ENCODE peak calls at places on chromosomes 2 and 18, in six cellular contexts. L is H1, K is H9, T is mesenchymal stem cell, Y is neuronal stem cell, X is IMR-90. S is an unnamed sample.

GRCh38 chr2:154910701-154911100 is 212.2 kb downstream of the KCNJ3 start:
- DNase-seq in L (no peak), K (no peak), T (no peak), Y (no peak), X (no peak), S (no peak)

GRCh38 chr2:96144481-96145027 is 686 bp downstream of the DUSP2 start:
- DNase-seq in L (no peak), K (peak; percentile 52), T (no peak), Y (no peak), X (no peak), S (peak; percentile 62)

GRCh38 chr18:44914028-44914427 is 233.3 kb downstream of the SETBP1 start:
- DNase-seq in L (no peak), K (no peak), T (no peak), Y (no peak), X (no peak), S (no peak)

GRCh38 chr2:161090401-161090800 is 69.8 kb upstream of the TANK start:
- DNase-seq in L (no peak), K (no peak), T (no peak), Y (no peak), X (peak; percentile 12), S (no peak)

GRCh38 chr2:7706791-7707190 is 789.6 kb downstream of the RNF144A start:
- DNase-seq in L (no peak), K (no peak), T (no peak), Y (no peak), X (no peak), S (no peak)

GRCh38 chr2:177572236-177572671 is 179.7 kb downstream of the AGPS start:
- DNase-seq in L (no peak), K (no peak), T (no peak), Y (no peak), X (no peak), S (no peak)

GRCh38 chr2:15764683-15765011 is 173.0 kb downstream of the DDX1 start:
- DNase-seq in L (no peak), K (no peak), T (no peak), Y (no peak), X (no peak), S (no peak)

GRCh38 chr18:75076286-75076685 is 132.7 kb downstream of the PTGR3 start:
- DNase-seq in L (no peak), K (no peak), T (no peak), Y (no peak), X (no peak), S (no peak)

GRCh38 chr2:86393521-86394490 is 47.4 kb upstream of the KDM3A start:
- DNase-seq in L (no peak), K (no peak), T (no peak), Y (no peak), X (peak; percentile 22), S (no peak)

GRCh38 chr2:232882085-232882484 is 12.0 kb downstream of the SNORC start:
- DNase-seq in L (no peak), K (no peak), T (no peak), Y (no peak), X (no peak), S (no peak)

GRCh38 chr2:24926602-24927252 is 6.7 kb upstream of the ADCY3 start:
- DNase-seq in L (no peak), K (peak; percentile 52), T (no peak), Y (no peak), X (no peak), S (peak; percentile 40)

GRCh38 chr2:108447947-108448677 is 894 bp upstream of the GCC2 start:
- DNase-seq in L (no peak), K (no peak), T (no peak), Y (no peak), X (no peak), S (no peak)

GRCh38 chr2:406231-406630 is 118.3 kb upstream of the ALKAL2 start:
- DNase-seq in L (no peak), K (peak; percentile 8), T (no peak), Y (no peak), X (no peak), S (no peak)

GRCh38 chr2:187547353-187547979 is 6.8 kb downstream of the TFPI start:
- DNase-seq in L (no peak), K (no peak), T (peak; percentile 97), Y (no peak), X (peak; percentile 97), S (peak; percentile 96)

GRCh38 chr18:59921384-59921891 is 21.6 kb downstream of the PMAIP1 start:
- DNase-seq in L (no peak), K (no peak), T (no peak), Y (no peak), X (no peak), S (no peak)

GRCh38 chr18:73942081-73942625 is 205.5 kb downstream of the FBXO15 start:
- DNase-seq in L (no peak), K (no peak), T (no peak), Y (no peak), X (no peak), S (no peak)

GRCh38 chr2:203685081-203685621 is 21.3 kb upstream of the CD28 start:
- DNase-seq in L (no peak), K (no peak), T (peak; percentile 94), Y (no peak), X (peak; percentile 94), S (no peak)

GRCh38 chr18:39871976-39872375 is 2083.1 kb upstream of the PIK3C3 start:
- DNase-seq in L (no peak), K (no peak), T (no peak), Y (no peak), X (no peak), S (no peak)

GRCh38 chr18:74331404-74331803 is 15.8 kb downstream of the C18orf63 start:
- DNase-seq in L (no peak), K (no peak), T (peak; percentile 54), Y (no peak), X (peak; percentile 51), S (peak; percentile 53)

GRCh38 chr2:216392018-216392562 is 19.8 kb upstream of the MARCHF4 start:
- DNase-seq in L (no peak), K (no peak), T (no peak), Y (no peak), X (no peak), S (peak; percentile 68)

GRCh38 chr2:240463866-240464481 is 28.5 kb downstream of the GPC1 start:
- DNase-seq in L (no peak), K (no peak), T (no peak), Y (no peak), X (no peak), S (no peak)

GRCh38 chr2:27723372-27724144 is 48.0 kb upstream of the MRPL33 start:
- DNase-seq in L (no peak), K (peak; percentile 76), T (peak; percentile 76), Y (peak; percentile 57), X (peak; percentile 75), S (peak; percentile 84)

GRCh38 chr2:173037245-173038106 is 38.2 kb upstream of the MAP3K20 start:
- DNase-seq in L (no peak), K (no peak), T (no peak), Y (no peak), X (peak; percentile 25), S (no peak)

GRCh38 chr2:105184420-105184819 is 57.1 kb upstream of the GPR45 start:
- DNase-seq in L (no peak), K (peak; percentile 24), T (no peak), Y (no peak), X (no peak), S (no peak)

GRCh38 chr2:227506456-227506855 is 34.5 kb downstream of the AGFG1 start:
- DNase-seq in L (no peak), K (no peak), T (peak; percentile 33), Y (no peak), X (no peak), S (no peak)

GRCh38 chr18:13550446-13551304 is 175.7 kb downstream of the FAM210A start:
- DNase-seq in L (no peak), K (no peak), T (no peak), Y (no peak), X (no peak), S (no peak)

GRCh38 chr18:70165936-70166335 is 39.6 kb downstream of the RTTN start:
- DNase-seq in L (no peak), K (no peak), T (no peak), Y (no peak), X (no peak), S (no peak)

GRCh38 chr18:10190564-10190963 is 263.9 kb upstream of the APCDD1 start:
- DNase-seq in L (no peak), K (no peak), T (peak; percentile 45), Y (no peak), X (peak; percentile 20), S (no peak)

GRCh38 chr2:32788106-32788505 is 158.6 kb upstream of the LTBP1 start:
- DNase-seq in L (no peak), K (no peak), T (no peak), Y (no peak), X (no peak), S (no peak)

DNA sequence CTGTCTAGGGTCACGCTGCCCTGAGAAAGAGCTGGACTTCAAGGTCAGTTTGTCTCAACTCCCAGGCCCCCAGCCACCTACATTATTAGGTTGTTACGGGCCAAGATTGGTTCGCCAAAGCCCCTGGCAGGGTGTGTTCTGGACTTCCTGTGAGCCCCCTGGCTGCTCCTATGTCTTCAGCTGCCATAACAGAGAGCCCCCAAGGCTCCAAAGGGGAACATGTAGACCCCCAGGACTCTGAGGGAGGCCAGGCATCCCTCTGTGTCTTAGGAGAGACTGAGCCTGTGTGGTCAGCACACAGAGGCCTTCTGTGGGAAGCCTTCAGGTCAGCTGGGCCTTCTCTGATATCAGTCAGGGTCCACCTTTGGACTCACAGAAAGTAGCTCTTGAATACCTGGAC is 58.3 kb downstream of the INHBB start:
- DNase-seq in L (no peak), K (no peak), T (no peak), Y (no peak), X (no peak), S (no peak)
- H3K4me1 ChIP-seq in L (no peaks in the 10 kb centered on the region), K (no peaks in the 10 kb centered on the region), T (peaks cover 10% of the 10 kb centered on the region), Y (peaks cover 1% of the 10 kb centered on the region), X (no peaks in the 10 kb centered on the region), S (no peaks in the 10 kb centered on the region)

DNA sequence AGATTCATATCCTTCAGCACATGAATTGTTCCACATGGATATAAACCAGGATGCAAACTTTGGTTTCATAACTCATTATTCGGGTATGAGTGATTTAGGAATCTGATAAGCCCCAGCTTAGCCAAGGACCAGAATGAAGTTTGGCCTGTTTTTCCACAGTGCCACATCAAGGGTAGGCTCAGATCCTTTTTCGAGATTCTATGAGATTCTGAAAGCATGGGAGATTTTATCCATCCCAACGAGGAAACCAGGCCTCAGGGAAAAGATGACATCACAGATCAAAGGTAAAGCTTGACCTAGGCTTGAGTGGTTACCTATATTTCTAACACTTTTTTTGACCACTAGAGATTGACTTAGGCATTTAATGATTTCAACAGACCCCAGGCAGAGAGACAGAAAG is 590.8 kb upstream of the PKDCC start:
- DNase-seq in L (no peak), K (no peak), T (no peak), Y (no peak), X (no peak), S (no peak)
- H2BK15ac ChIP-seq in L (no peak overlapping the region), K (no peak overlapping the region), T (no peak overlapping the region), Y (no peak overlapping the region), X (no peak overlapping the region), S (no peak overlapping the region)

GRCh38 chr2:218224206-218224605 is 7.2 kb downstream of the ARPC2 start:
- DNase-seq in L (no peak), K (no peak), T (peak; percentile 47), Y (no peak), X (peak; percentile 55), S (no peak)
- H3K4me1 ChIP-seq in L (no peaks in the 10 kb centered on the region), K (peaks cover 3% of the 10 kb centered on the region), T (peaks cover 5% of the 10 kb centered on the region), Y (no peaks in the 10 kb centered on the region), X (peaks cover 22% of the 10 kb centered on the region), S (peaks cover 5% of the 10 kb centered on the region)

DNA sequence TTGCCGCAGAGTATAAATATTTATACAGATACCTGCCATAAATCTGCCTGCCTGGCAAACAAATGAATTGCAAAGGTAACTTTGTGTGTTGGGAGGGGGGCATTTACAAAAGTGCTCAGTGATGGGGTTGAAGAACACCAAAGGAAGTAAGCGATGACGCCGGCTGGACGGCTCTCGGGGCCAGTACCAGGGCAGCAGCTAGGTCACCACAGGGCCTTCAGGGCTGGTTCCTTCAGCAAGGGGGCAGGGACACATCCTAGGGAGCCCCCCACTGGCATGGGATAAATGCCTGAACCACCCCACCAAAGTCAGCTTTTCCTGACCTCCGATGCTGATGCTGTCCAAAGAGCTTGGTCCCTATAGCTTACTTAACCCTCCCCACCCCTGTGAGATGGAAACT is 190.4 kb downstream of the CELF4 start:
- DNase-seq in L (no peak), K (no peak), T (no peak), Y (no peak), X (no peak), S (no peak)
- H2BK15ac ChIP-seq in L (no peak overlapping the region), K (no peak overlapping the region), T (no peak overlapping the region), Y (no peak overlapping the region), X (no peak overlapping the region), S (no peak overlapping the region)

S was measured in mesendoderm.